ENCODE peak calls at places on chromosomes 12 and 14, in nine cellular contexts. C, T, S, W, M, X, P, F and Y are unnamed samples. For H3K9me3, the result is how much of the 10 kb centered on the place peaks cover.

GRCh38 chr12:125132698-125133400 is 67.6 kb downstream of the AACS start:
- DNase-seq in C (no peak), T (no peak), S (no peak), W (no peak), M (no peak), X (no peak), P (no peak), F (no peak), Y (no peak)

GRCh38 chr14:50027797-50028196 is 88.6 kb downstream of the VCPKMT start:
- DNase-seq in C (no peak), T (no peak), S (no peak), W (no peak), M (no peak), X (no peak), P (no peak), F (no peak), Y (no peak)

GRCh38 chr14:50775357-50775756 is 55.6 kb downstream of the NIN start:
- DNase-seq in C (no peak), T (peak), S (no peak), W (no peak), M (no peak), X (no peak), P (no peak), F (no peak), Y (no peak)

GRCh38 chr12:2513141-2514037 is 281.4 kb upstream of the FKBP4 start:
- DNase-seq in C (no peak), T (no peak), S (no peak), W (no peak), M (no peak), X (no peak), P (no peak), F (no peak), Y (no peak)

GRCh38 chr12:113151655-113152054 is 2.1 kb downstream of the CFAP73 start:
- DNase-seq in C (no peak), T (no peak), S (no peak), W (no peak), M (no peak), X (no peak), P (no peak), F (no peak), Y (no peak)

GRCh38 chr12:12582895-12583303 is 20.2 kb upstream of the DUSP16 start:
- DNase-seq in C (no peak), T (peak), S (peak), W (no peak), M (no peak), X (no peak), P (no peak), F (no peak), Y (no peak)

GRCh38 chr14:63573579-63573978 is 30.4 kb upstream of the PPP2R5E start:
- DNase-seq in C (no peak), T (no peak), S (no peak), W (no peak), M (no peak), X (no peak), P (no peak), F (no peak), Y (no peak)

GRCh38 chr12:51821423-51822260 is 26.9 kb downstream of the FIGNL2 start:
- DNase-seq in C (no peak), T (no peak), S (no peak), W (no peak), M (no peak), X (no peak), P (peak), F (peak), Y (peak)

GRCh38 chr12:114916531-114916930 is 232.6 kb upstream of the TBX3 start:
- DNase-seq in C (no peak), T (peak), S (no peak), W (no peak), M (no peak), X (no peak), P (no peak), F (no peak), Y (no peak)

GRCh38 chr12:42958271-42958674 is 368.7 kb upstream of the PRICKLE1 start:
- DNase-seq in C (no peak), T (peak), S (no peak), W (no peak), M (no peak), X (no peak), P (no peak), F (no peak), Y (no peak)

GRCh38 chr12:94813314-94813713 is 163.0 kb upstream of the TMCC3 start:
- DNase-seq in C (no peak), T (peak), S (no peak), W (no peak), M (no peak), X (no peak), P (no peak), F (no peak), Y (no peak)

GRCh38 chr12:129629901-129630300 is 273.9 kb downstream of the TMEM132D start:
- DNase-seq in C (no peak), T (no peak), S (no peak), W (no peak), M (no peak), X (no peak), P (no peak), F (no peak), Y (no peak)

GRCh38 chr12:49505672-49506071 is 33.2 kb upstream of the KCNH3 start:
- DNase-seq in C (no peak), T (peak), S (no peak), W (no peak), M (no peak), X (no peak), P (no peak), F (no peak), Y (no peak)

GRCh38 chr12:58369576-58369975 is 428.2 kb downstream of the ATP23 start:
- DNase-seq in C (no peak), T (no peak), S (no peak), W (no peak), M (no peak), X (no peak), P (no peak), F (no peak), Y (no peak)

GRCh38 chr12:39619316-39619659 is 315 bp downstream of the ABCD2 start:
- DNase-seq in C (no peak), T (no peak), S (no peak), W (peak), M (no peak), X (no peak), P (no peak), F (peak), Y (no peak)

GRCh38 chr14:103115845-103116572 is 7.3 kb upstream of the TNFAIP2 start:
- DNase-seq in C (no peak), T (peak), S (no peak), W (no peak), M (no peak), X (no peak), P (no peak), F (no peak), Y (no peak)

GRCh38 chr12:11071414-11071813 is 9.3 kb upstream of the TAS2R46 start:
- DNase-seq in C (no peak), T (no peak), S (no peak), W (no peak), M (no peak), X (no peak), P (no peak), F (no peak), Y (no peak)

GRCh38 chr12:109270494-109270893 is 38.6 kb downstream of the FOXN4 start:
- DNase-seq in C (no peak), T (no peak), S (no peak), W (no peak), M (no peak), X (no peak), P (no peak), F (no peak), Y (no peak)

GRCh38 chr14:56664811-56665421 is 85.3 kb downstream of the TMEM260 start:
- DNase-seq in C (no peak), T (no peak), S (no peak), W (no peak), M (no peak), X (no peak), P (no peak), F (no peak), Y (no peak)

GRCh38 chr14:86540636-86541247 is 1010.8 kb downstream of the FLRT2 start:
- DNase-seq in C (no peak), T (no peak), S (no peak), W (no peak), M (no peak), X (no peak), P (no peak), F (no peak), Y (no peak)

GRCh38 chr14:74867673-74868072 is 8.3 kb downstream of the PROX2 start:
- DNase-seq in C (no peak), T (no peak), S (no peak), W (no peak), M (peak), X (no peak), P (no peak), F (no peak), Y (no peak)

GRCh38 chr14:93926873-93927571 is at the start of gene FAM181A:
- DNase-seq in C (no peak), T (no peak), S (no peak), W (no peak), M (no peak), X (no peak), P (no peak), F (no peak), Y (no peak)

GRCh38 chr14:55780156-55780946 is 200.3 kb downstream of the KTN1 start:
- DNase-seq in C (no peak), T (peak), S (no peak), W (peak), M (no peak), X (no peak), P (no peak), F (no peak), Y (no peak)

GRCh38 chr14:87332001-87332400 is 661.0 kb downstream of the GALC start:
- DNase-seq in C (no peak), T (peak), S (no peak), W (no peak), M (no peak), X (no peak), P (no peak), F (no peak), Y (no peak)

GRCh38 chr12:96141216-96141944 is 52.8 kb upstream of the ELK3 start:
- DNase-seq in C (no peak), T (peak), S (no peak), W (no peak), M (no peak), X (no peak), P (no peak), F (no peak), Y (no peak)

GRCh38 chr12:19643635-19644034 is 204.3 kb downstream of the AEBP2 start:
- DNase-seq in C (no peak), T (peak), S (peak), W (no peak), M (no peak), X (no peak), P (no peak), F (no peak), Y (no peak)

GRCh38 chr12:92561543-92561899 is 141.3 kb upstream of the PLEKHG7 start:
- DNase-seq in C (no peak), T (peak), S (no peak), W (peak), M (no peak), X (no peak), P (no peak), F (no peak), Y (no peak)

GRCh38 chr14:101135796-101136742 is 232.5 kb upstream of the RTL1 start:
- DNase-seq in C (no peak), T (no peak), S (no peak), W (no peak), M (no peak), X (no peak), P (no peak), F (no peak), Y (no peak)

GRCh38 chr14:70803321-70804110 is 5.8 kb downstream of the MAP3K9 start:
- DNase-seq in C (no peak), T (no peak), S (no peak), W (no peak), M (no peak), X (no peak), P (no peak), F (no peak), Y (no peak)

GRCh38 chr14:36657409-36658090 is 4.1 kb upstream of the PAX9 start:
- DNase-seq in C (no peak), T (no peak), S (no peak), W (no peak), M (no peak), X (no peak), P (no peak), F (no peak), Y (no peak)

GRCh38 chr12:58924652-58925051 is 4.3 kb upstream of the LRIG3 start:
- DNase-seq in C (no peak), T (no peak), S (no peak), W (no peak), M (no peak), X (no peak), P (no peak), F (no peak), Y (no peak)

GRCh38 chr12:94640134-94640928 is 10.0 kb downstream of the TMCC3 start:
- DNase-seq in C (no peak), T (peak), S (no peak), W (no peak), M (no peak), X (no peak), P (no peak), F (no peak), Y (no peak)

DNA sequence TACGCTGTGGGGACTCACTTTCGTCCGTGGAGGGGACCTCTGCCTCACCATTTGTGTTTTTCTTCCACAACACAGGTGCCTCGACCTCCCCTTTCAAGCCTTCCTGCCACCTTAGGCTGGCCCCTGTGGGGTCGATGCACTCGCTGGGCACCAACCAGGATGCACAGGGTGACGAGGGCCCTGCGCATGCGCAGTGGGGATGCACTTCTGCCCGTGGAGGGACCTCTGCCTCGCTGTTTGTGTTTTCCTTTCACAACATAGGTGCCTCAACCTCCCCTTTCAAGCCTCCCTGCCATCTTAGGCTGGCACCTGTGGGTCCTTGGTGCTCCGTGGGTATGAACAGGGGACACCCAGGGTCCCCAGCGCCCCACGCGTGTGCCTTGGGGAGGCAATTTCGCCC is 356.8 kb downstream of the ALG10 start:
- DNase-seq in C (no peak), T (no peak), S (no peak), W (no peak), M (no peak), X (no peak), P (no peak), F (no peak), Y (no peak)
- H3K9me3 ChIP-seq in C (under half), T (under half), S (under half), W (under half), M (under half), X (under half), P (under half), F (half or more), Y (under half)

GRCh38 chr14:41393512-41393911 is 213.2 kb upstream of the LRFN5 start:
- DNase-seq in C (no peak), T (no peak), S (no peak), W (no peak), M (no peak), X (no peak), P (no peak), F (no peak), Y (no peak)
- H3K9me3 ChIP-seq in C (under half), T (under half), S (under half), W (under half), M (under half), X (under half), P (under half), F (under half), Y (under half)

DNA sequence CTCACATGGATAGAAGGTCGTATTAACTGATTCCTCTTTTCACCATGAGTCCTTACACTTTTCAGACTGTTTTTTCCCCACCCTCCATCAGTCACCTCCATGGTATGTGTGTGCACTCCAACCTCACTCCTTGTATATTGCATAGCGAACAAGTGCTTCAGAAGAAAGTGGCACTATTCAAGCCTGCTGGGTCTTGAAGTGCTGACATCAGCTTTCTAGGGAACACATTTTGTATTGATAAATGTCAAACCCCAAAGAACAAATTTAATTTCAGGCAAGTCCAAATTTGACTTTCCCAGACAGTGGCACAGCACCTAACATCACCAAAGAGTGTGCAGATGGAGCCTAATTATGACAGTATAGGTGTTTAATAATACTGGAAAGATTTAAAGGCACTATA is 617.4 kb upstream of the STXBP6 start:
- DNase-seq in C (no peak), T (no peak), S (no peak), W (no peak), M (no peak), X (no peak), P (no peak), F (no peak), Y (no peak)
- H3K9me3 ChIP-seq in C (under half), T (under half), S (under half), W (under half), M (under half), X (under half), P (under half), F (under half), Y (under half)

DNA sequence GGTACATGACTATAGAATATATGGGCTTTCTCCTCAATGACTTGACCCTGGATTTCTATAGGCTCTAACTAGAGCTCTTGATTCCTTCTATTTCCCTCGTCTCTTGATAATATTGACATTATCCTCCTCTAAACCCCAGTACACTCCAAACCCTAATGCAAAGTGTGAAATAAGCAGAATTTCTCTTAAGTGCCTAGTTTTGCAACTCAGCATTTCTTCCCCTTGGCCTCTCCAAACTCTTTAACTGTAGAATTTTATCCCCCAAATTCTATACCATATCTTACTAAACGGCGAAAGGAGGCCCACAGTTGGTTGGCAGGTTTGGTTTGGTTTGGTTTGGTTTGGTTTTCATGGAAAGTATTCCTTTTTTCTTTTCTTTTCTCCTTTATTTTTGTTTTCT is 498.7 kb downstream of the CCER1 start:
- DNase-seq in C (no peak), T (no peak), S (no peak), W (no peak), M (no peak), X (no peak), P (no peak), F (no peak), Y (no peak)
- H3K9me3 ChIP-seq in C (under half), T (under half), S (under half), W (under half), M (under half), X (under half), P (under half), F (under half), Y (under half)

GRCh38 chr12:53179694-53180269 is 740 bp upstream of the ZNF740 start:
- DNase-seq in C (no peak), T (no peak), S (no peak), W (no peak), M (no peak), X (no peak), P (no peak), F (no peak), Y (no peak)

GRCh38 chr12:53180270-53180930 is at the start of the genes CSAD and ZNF740:
- DNase-seq in C (peak), T (peak), S (peak), W (peak), M (peak), X (peak), P (peak), F (peak), Y (peak)

GRCh38 chr12:53182836-53183235 is 2.1 kb upstream of the CSAD start:
- DNase-seq in C (no peak), T (no peak), S (no peak), W (no peak), M (no peak), X (no peak), P (no peak), F (no peak), Y (no peak)

GRCh38 chr12:53180931-53181645 is 363 bp upstream of the CSAD start:
- DNase-seq in C (peak), T (peak), S (peak), W (peak), M (no peak), X (no peak), P (no peak), F (peak), Y (peak)

DNA sequence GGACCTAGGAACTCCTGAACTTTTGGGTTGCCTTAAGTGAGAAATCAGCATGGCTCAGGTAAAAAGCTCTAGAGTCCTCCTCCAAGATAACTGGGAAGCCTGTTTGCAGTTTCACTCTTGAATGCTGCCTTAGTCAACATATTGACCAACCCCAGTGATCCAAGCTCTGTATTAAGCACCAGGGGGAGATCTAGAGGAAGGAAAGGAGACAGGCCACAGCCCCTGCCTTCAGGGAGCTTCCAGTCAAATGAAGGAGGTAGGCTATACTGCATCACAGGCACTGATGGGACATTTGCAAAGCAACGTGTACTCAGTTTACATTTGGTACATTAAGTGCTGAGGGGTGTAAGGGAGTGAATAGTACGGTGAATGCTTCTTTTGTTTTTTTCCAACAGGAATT is 1.2 kb upstream of the CSAD start:
- DNase-seq in C (no peak), T (no peak), S (no peak), W (no peak), M (no peak), X (no peak), P (no peak), F (no peak), Y (no peak)
- H3K9me3 ChIP-seq in C (under half), T (under half), S (under half), W (under half), M (under half), X (under half), P (under half), F (under half), Y (under half)

DNA sequence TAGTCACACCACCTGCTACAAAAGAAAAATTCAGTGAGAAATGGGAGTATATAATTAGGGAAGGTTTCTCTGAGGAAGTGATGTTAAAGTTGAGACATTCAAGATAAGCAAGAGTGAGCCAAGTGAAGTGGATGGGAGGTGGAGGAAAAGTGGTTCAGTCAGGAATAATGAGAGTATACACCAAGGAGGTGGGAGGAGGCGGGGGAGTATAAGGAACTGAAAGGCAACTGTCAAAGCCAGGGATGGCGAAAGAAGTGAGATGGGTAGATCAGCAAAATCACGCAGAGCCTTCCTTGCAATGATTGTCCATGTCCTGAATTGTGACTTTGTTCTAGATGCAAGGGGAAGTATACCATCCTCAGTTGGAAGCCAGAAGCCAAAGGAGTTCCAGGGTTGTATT is 33.6 kb downstream of the PRKD1 start:
- DNase-seq in C (no peak), T (no peak), S (no peak), W (no peak), M (no peak), X (no peak), P (no peak), F (no peak), Y (no peak)
- H3K9me3 ChIP-seq in C (under half), T (under half), S (under half), W (under half), M (under half), X (under half), P (under half), F (under half), Y (under half)